ENCODE peak calls at places on chromosomes 1 and 21, in seven cellular contexts. Q is GM20000; M is T-helper 9 cell; C is spleen; B is T follicular helper cell; Z is stimulated activated CD4-positive, alpha-beta T cell treated with anti-CD3 and anti-CD28 coated beads, Interleukin-4, amount 100 ng/mL, for 24 hours; Y is neural crest cell. W is an unnamed sample.

GRCh38 chr1:91672601-91673161 is 172.0 kb downstream of the CDC7 start:
- DNase-seq in Q (no peak), M (no peak), C (no peak), B (no peak), Z (peak), Y (no peak), W (no peak)

GRCh38 chr1:203673550-203674411 is 47.1 kb downstream of the ATP2B4 start:
- DNase-seq in Q (peak), M (peak), C (peak), B (peak), Z (peak), Y (peak), W (peak)

GRCh38 chr1:201090536-201090935 is 21.7 kb downstream of the CACNA1S start:
- DNase-seq in Q (no peak), M (no peak), C (no peak), B (no peak), Z (no peak), Y (no peak), W (no peak)

GRCh38 chr21:30502041-30502440 is at the start of gene KRTAP19-5:
- DNase-seq in Q (no peak), M (no peak), C (no peak), B (no peak), Z (no peak), Y (no peak), W (no peak)

GRCh38 chr1:102852583-102852982 is 255.7 kb downstream of the COL11A1 start:
- DNase-seq in Q (no peak), M (no peak), C (no peak), B (no peak), Z (no peak), Y (no peak), W (no peak)

GRCh38 chr1:115332813-115333608 is 5.0 kb downstream of the NGF start:
- DNase-seq in Q (no peak), M (no peak), C (no peak), B (no peak), Z (no peak), Y (no peak), W (no peak)

GRCh38 chr1:89274431-89274857 is 1.8 kb upstream of the GBP5 start:
- DNase-seq in Q (no peak), M (no peak), C (no peak), B (no peak), Z (no peak), Y (no peak), W (no peak)

GRCh38 chr1:15965228-15965767 is 10.6 kb downstream of the ZBTB17 start:
- DNase-seq in Q (peak), M (no peak), C (no peak), B (no peak), Z (peak), Y (no peak), W (no peak)

GRCh38 chr1:35447278-35447677 is 109.9 kb downstream of the KIAA0319L start:
- DNase-seq in Q (no peak), M (no peak), C (no peak), B (no peak), Z (no peak), Y (no peak), W (no peak)

GRCh38 chr1:19676438-19676922 is 11.8 kb downstream of the HTR6 start:
- DNase-seq in Q (peak), M (no peak), C (no peak), B (no peak), Z (no peak), Y (peak), W (no peak)

GRCh38 chr1:234662148-234662547 is 52.2 kb upstream of the IRF2BP2 start:
- DNase-seq in Q (no peak), M (no peak), C (no peak), B (no peak), Z (no peak), Y (no peak), W (no peak)

GRCh38 chr1:9753121-9753531 is 70.6 kb downstream of the CLSTN1 start:
- DNase-seq in Q (no peak), M (no peak), C (no peak), B (no peak), Z (no peak), Y (no peak), W (no peak)

GRCh38 chr1:9724706-9725476 is 73.4 kb downstream of the PIK3CD start:
- DNase-seq in Q (peak), M (peak), C (peak), B (peak), Z (peak), Y (peak), W (peak)

GRCh38 chr21:15848632-15849031 is 118.8 kb downstream of the USP25 start:
- DNase-seq in Q (no peak), M (no peak), C (no peak), B (no peak), Z (no peak), Y (no peak), W (no peak)

GRCh38 chr1:3337798-3338724 is 116.4 kb upstream of the ARHGEF16 start:
- DNase-seq in Q (no peak), M (no peak), C (no peak), B (no peak), Z (no peak), Y (no peak), W (no peak)

GRCh38 chr1:77857557-77857956 is 30.9 kb upstream of the NEXN start:
- DNase-seq in Q (no peak), M (no peak), C (no peak), B (no peak), Z (no peak), Y (no peak), W (no peak)

GRCh38 chr1:47388548-47389238 is 27.4 kb upstream of the FOXE3 start:
- DNase-seq in Q (peak), M (no peak), C (no peak), B (no peak), Z (peak), Y (peak), W (peak)

GRCh38 chr1:92747735-92748134 is 37.2 kb downstream of the EVI5 start:
- DNase-seq in Q (no peak), M (no peak), C (no peak), B (no peak), Z (no peak), Y (no peak), W (no peak)

GRCh38 chr1:26907071-26907922 is 6.5 kb downstream of the NR0B2 start:
- DNase-seq in Q (no peak), M (no peak), C (no peak), B (no peak), Z (no peak), Y (no peak), W (no peak)

GRCh38 chr1:94463056-94463764 is 45.0 kb downstream of the ABCD3 start:
- DNase-seq in Q (no peak), M (no peak), C (no peak), B (no peak), Z (no peak), Y (no peak), W (no peak)

GRCh38 chr1:98839840-98840239 is 164.8 kb downstream of the PLPPR5 start:
- DNase-seq in Q (no peak), M (no peak), C (no peak), B (no peak), Z (no peak), Y (no peak), W (no peak)

GRCh38 chr1:14924455-14925325 is 228.9 kb upstream of the TMEM51 start:
- DNase-seq in Q (peak), M (no peak), C (peak), B (no peak), Z (no peak), Y (peak), W (no peak)

GRCh38 chr1:197928849-197929336 is 11.7 kb downstream of the LHX9 start:
- DNase-seq in Q (no peak), M (no peak), C (no peak), B (no peak), Z (no peak), Y (no peak), W (no peak)

GRCh38 chr1:22489823-22490222 is 38.2 kb downstream of the ZBTB40 start:
- DNase-seq in Q (no peak), M (no peak), C (no peak), B (no peak), Z (no peak), Y (no peak), W (no peak)

GRCh38 chr1:203153989-203154821 is 21.4 kb downstream of the MYBPH start:
- DNase-seq in Q (no peak), M (no peak), C (no peak), B (no peak), Z (no peak), Y (no peak), W (no peak)

GRCh38 chr1:60861949-60862346 is 220.4 kb upstream of the NFIA start:
- DNase-seq in Q (no peak), M (no peak), C (no peak), B (no peak), Z (no peak), Y (no peak), W (no peak)

GRCh38 chr1:195617157-195617556 is 991.1 kb downstream of the KCNT2 start:
- DNase-seq in Q (no peak), M (no peak), C (no peak), B (no peak), Z (no peak), Y (no peak), W (no peak)

GRCh38 chr1:234154320-234155251 is 218.7 kb upstream of the COA6 start:
- DNase-seq in Q (peak), M (no peak), C (no peak), B (no peak), Z (peak), Y (peak), W (no peak)

GRCh38 chr1:115317101-115318012 is 20.7 kb downstream of the NGF start:
- DNase-seq in Q (no peak), M (no peak), C (no peak), B (no peak), Z (no peak), Y (no peak), W (no peak)

GRCh38 chr1:242523968-242524570 is 428 bp downstream of the PLD5 start:
- DNase-seq in Q (peak), M (no peak), C (peak), B (no peak), Z (no peak), Y (peak), W (no peak)

GRCh38 chr1:64925594-64925993 is 40.8 kb downstream of the JAK1 start:
- DNase-seq in Q (no peak), M (no peak), C (no peak), B (no peak), Z (no peak), Y (no peak), W (no peak)

GRCh38 chr1:88079036-88079435 is 605.0 kb upstream of the PKN2 start:
- DNase-seq in Q (no peak), M (no peak), C (no peak), B (no peak), Z (no peak), Y (peak), W (no peak)

GRCh38 chr1:55212349-55213028 is 2.7 kb downstream of the USP24 start:
- DNase-seq in Q (no peak), M (no peak), C (no peak), B (no peak), Z (peak), Y (no peak), W (no peak)

GRCh38 chr1:64908567-64908966 is 57.8 kb downstream of the JAK1 start:
- DNase-seq in Q (no peak), M (no peak), C (no peak), B (no peak), Z (no peak), Y (no peak), W (no peak)

W was measured in activated effector memory CD4-positive, alpha-beta T cell treated with Interleukin-2 at 50 U/mL for 16 hours.